ENCODE peak calls at places on chromosomes 7 and 10, in five cellular contexts. H is GM23248, Z is caudate nucleus, P is uterus, N is endodermal cell. Y is an unnamed sample.

GRCh38 chr10:21363087-21363752 is 162.3 kb downstream of the SKIDA1 start:
- DNase-seq in P (no peak), Z (no peak), H (no peak), N (peak), Y (no peak)

GRCh38 chr10:100829103-100829870 is 83.5 kb upstream of the SLF2 start:
- DNase-seq in Z (no peak), H (peak), N (peak), P (no peak), Y (no peak)

GRCh38 chr7:149854611-149855367 is 16.6 kb downstream of the ZNF862 start:
- DNase-seq in H (peak), Z (no peak), N (peak), P (peak), Y (no peak)

GRCh38 chr7:29607889-29608288 is 44.3 kb downstream of the PRR15 start:
- DNase-seq in H (peak), P (no peak), N (no peak), Z (no peak), Y (no peak)

GRCh38 chr10:77898323-77899079 is 28.1 kb downstream of the DLG5 start:
- DNase-seq in P (no peak), H (no peak), N (no peak), Z (no peak), Y (no peak)

GRCh38 chr10:129927351-129928120 is 36.5 kb downstream of the EBF3 start:
- DNase-seq in P (no peak), N (no peak), Z (no peak), H (no peak), Y (no peak)

GRCh38 chr10:104614245-104614831 is 26.8 kb upstream of the SORCS3 start:
- DNase-seq in H (peak), P (no peak), Z (no peak), N (peak), Y (no peak)

GRCh38 chr10:24814568-24815313 is 91.1 kb upstream of the ARHGAP21 start:
- DNase-seq in N (no peak), H (peak), P (no peak), Z (no peak), Y (no peak)

GRCh38 chr7:90312745-90313144 is 8.4 kb downstream of the FAM237B start:
- DNase-seq in P (no peak), N (no peak), Z (no peak), H (peak), Y (no peak)

GRCh38 chr7:37385787-37386186 is 62.9 kb downstream of the ELMO1 start:
- DNase-seq in N (no peak), P (peak), Z (no peak), H (no peak), Y (no peak)

GRCh38 chr10:47035447-47036337 is 124.5 kb downstream of the PTPN20 start:
- DNase-seq in N (no peak), H (no peak), P (no peak), Z (no peak), Y (no peak)

GRCh38 chr10:72124984-72125383 is 36.6 kb upstream of the SPOCK2 start:
- DNase-seq in H (peak), Z (no peak), N (no peak), P (no peak), Y (no peak)

DNA sequence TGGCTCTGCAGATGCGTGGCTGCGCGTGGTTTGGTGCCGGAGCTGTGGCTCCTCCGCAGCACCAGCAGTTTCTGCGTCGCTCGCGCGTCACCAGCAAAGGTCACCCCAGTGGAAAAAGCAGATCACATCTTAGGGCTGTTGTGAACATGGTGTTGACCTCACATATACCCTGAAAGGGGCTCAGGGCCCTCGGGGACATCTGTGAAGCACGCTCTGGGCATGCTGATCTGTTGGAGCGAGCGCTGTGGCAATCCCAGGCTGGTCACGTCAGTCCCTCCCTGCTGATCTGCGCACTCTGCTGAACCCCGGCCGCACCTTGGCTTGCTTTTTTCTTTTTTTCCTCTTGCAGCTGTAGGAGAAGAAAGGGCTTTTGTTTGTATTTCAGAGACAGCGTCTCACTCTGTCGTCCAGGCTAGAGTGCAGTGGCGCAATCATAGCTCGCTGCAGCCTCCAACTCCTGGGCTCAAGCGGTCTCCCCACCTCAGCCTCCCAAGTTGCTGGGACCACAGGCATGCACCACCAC is 33.3 kb upstream of the AP5Z1 start:
- DNase-seq in P (no peak), N (no peak), Z (peak), H (no peak), Y (peak)
- H3K27ac ChIP-seq in P (no peak), N (no peak), Z (peak), H (no peak), Y (peak)

GRCh38 chr10:64159910-64160872 is 639.0 kb downstream of the REEP3 start:
- DNase-seq in H (no peak), P (no peak), Z (no peak), N (no peak), Y (no peak)

GRCh38 chr10:64156131-64156530 is 634.9 kb downstream of the REEP3 start:
- DNase-seq in H (no peak), P (no peak), Z (no peak), N (no peak), Y (no peak)
- H3K27ac ChIP-seq in H (no peak), P (no peak), Z (no peak), N (no peak), Y (no peak)

GRCh38 chr10:12235796-12236195 is 39.8 kb downstream of the CDC123 start:
- DNase-seq in N (no peak), P (no peak), H (no peak), Z (no peak), Y (no peak)

GRCh38 chr10:12238821-12239220 is 42.8 kb downstream of the CDC123 start:
- DNase-seq in H (no peak), N (no peak), Z (no peak), P (no peak), Y (no peak)

GRCh38 chr10:12237265-12238220 is 41.6 kb downstream of the CDC123 start:
- DNase-seq in H (no peak), N (no peak), Z (no peak), P (no peak), Y (no peak)

DNA sequence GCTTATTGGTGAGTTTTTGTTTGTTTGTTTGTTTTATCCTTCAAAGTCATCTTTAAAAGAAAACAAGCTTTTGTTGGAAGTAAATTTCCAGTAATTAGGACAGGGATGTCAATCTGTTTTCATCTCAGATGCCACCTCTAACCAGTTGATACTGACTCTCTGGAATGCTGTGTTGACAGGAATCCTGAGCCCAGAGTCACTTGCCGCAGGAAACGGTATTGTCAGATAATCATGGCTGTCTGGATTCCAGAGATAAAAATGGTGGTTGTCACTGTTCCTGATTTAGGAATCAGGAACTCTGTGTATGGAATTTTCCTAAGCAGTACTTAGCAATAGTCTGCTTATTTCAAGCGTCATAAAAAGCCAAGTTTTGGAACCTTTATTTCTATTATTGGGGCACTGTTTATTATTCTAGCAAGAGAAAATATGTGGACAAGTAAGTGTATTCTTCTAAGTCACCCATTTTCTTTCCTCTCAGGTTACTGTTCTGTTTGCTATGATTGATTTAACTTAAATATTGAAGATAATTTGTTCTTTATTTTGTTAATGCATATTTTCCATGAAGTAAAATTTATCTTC is 39.2 kb downstream of the CDC123 start:
- DNase-seq in N (no peak), Z (no peak), P (no peak), H (no peak), Y (no peak)
- H3K27ac ChIP-seq in N (no peak), Z (peak), P (no peak), H (no peak), Y (no peak)

DNA sequence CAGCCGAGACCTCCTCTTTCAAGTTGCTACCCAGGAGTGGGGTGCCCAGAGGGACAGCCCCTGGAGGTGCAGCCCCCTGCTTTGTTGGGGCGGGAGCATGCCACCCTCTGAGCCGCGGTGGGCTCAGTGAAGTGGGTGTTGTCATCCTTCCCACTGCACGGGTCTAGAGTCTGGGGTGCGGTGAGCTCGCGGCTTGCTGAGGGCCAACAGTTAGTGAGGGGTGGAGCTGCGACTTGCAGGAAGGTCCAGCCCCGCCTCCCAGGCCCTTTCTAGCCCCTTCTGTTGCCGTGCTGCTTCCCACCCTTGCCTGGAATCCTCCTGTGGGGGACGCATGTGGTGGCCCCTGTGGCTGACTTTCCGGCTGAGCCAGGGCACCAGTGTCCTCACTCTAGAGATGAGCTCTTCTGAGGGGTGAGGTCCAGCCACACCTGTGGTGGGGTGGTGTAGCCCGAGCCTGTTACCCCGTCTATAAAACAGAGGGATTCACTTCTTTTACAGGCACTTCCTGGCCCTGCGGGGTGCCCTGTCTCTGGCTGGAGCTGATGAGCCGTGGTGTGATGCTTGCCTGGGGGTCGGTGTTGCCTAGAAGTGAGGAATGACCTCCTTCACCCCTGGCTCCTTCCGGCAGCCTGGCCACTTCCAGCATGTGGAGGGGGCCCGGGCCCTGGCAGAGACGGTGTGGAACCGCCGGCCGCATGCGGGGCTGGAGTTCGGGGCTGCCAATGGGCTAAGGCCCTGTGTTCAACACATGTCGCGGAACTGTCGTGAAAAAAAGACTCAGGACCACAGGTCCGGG is 127.9 kb downstream of the FAM53B start:
- DNase-seq in N (peak), H (no peak), P (no peak), Z (no peak), Y (no peak)
- H3K27ac ChIP-seq in N (peak), H (no peak), P (no peak), Z (no peak), Y (peak)